ENCODE peak calls at places on chromosomes 5 and 9, in six cellular contexts. E is H1, Y is IMR-90, B is H9, M is neuronal stem cell, W is mesendoderm. J is an unnamed sample.

GRCh38 chr9:88589656-88590055 is 54.7 kb downstream of the NXNL2 start:
- DNase-seq in E (no peak), Y (no peak), B (no peak), M (no peak), W (no peak), J (no peak)

GRCh38 chr9:31519424-31519823 is 865.0 kb upstream of the ACO1 start:
- DNase-seq in E (no peak), Y (no peak), B (no peak), M (no peak), W (no peak), J (no peak)

GRCh38 chr5:14054111-14054854 is 88.9 kb upstream of the TRIO start:
- DNase-seq in E (no peak), Y (peak; percentile 89), B (no peak), M (no peak), W (no peak), J (peak; percentile 73)

GRCh38 chr9:92631452-92632211 is 38.3 kb downstream of the IPPK start:
- DNase-seq in E (no peak), Y (no peak), B (peak; percentile 7), M (no peak), W (no peak), J (no peak)

GRCh38 chr9:112051812-112052211 is 123.3 kb downstream of the SUSD1 start:
- DNase-seq in E (no peak), Y (no peak), B (no peak), M (no peak), W (no peak), J (no peak)

GRCh38 chr5:178433273-178433775 is 156.9 kb downstream of the COL23A1 start:
- DNase-seq in E (peak; percentile 30), Y (no peak), B (no peak), M (no peak), W (no peak), J (no peak)

GRCh38 chr9:127698985-127699670 is 7.7 kb upstream of the CFAP157 start:
- DNase-seq in E (peak; percentile 94), Y (peak; percentile 92), B (peak; percentile 98), M (peak; percentile 91), W (peak; percentile 98), J (peak; percentile 94)

GRCh38 chr5:68845121-68845520 is 248.7 kb upstream of the SLC30A5 start:
- DNase-seq in E (no peak), Y (no peak), B (no peak), M (no peak), W (no peak), J (no peak)

GRCh38 chr5:123105882-123106281 is 16.8 kb downstream of the PRDM6 start:
- DNase-seq in E (no peak), Y (no peak), B (no peak), M (no peak), W (no peak), J (no peak)

GRCh38 chr9:130770679-130771442 is 64.2 kb upstream of the ABL1 start:
- DNase-seq in E (no peak), Y (peak; percentile 82), B (no peak), M (peak; percentile 39), W (peak; percentile 75), J (peak; percentile 85)

GRCh38 chr9:18396102-18396728 is 77.7 kb upstream of the ADAMTSL1 start:
- DNase-seq in E (no peak), Y (peak; percentile 18), B (no peak), M (no peak), W (peak; percentile 32), J (no peak)

GRCh38 chr5:79562351-79563246 is 48.7 kb upstream of the HOMER1 start:
- DNase-seq in E (no peak), Y (peak; percentile 69), B (no peak), M (no peak), W (peak; percentile 45), J (peak; percentile 8)

GRCh38 chr5:141641634-141642278 is 5.0 kb downstream of the RELL2 start:
- DNase-seq in E (no peak), Y (peak; percentile 61), B (no peak), M (no peak), W (peak; percentile 82), J (peak; percentile 64)

GRCh38 chr9:33416996-33417395 is 14.6 kb upstream of the AQP7 start:
- DNase-seq in E (no peak), Y (no peak), B (no peak), M (no peak), W (no peak), J (no peak)

GRCh38 chr9:78234810-78235209 is 1.1 kb upstream of the CEP78 start:
- DNase-seq in E (no peak), Y (peak; percentile 39), B (no peak), M (no peak), W (no peak), J (peak; percentile 8)

GRCh38 chr5:52757527-52757926 is 30.2 kb upstream of the ITGA1 start:
- DNase-seq in E (no peak), Y (no peak), B (no peak), M (no peak), W (no peak), J (no peak)

GRCh38 chr5:178425621-178426068 is 164.5 kb downstream of the COL23A1 start:
- DNase-seq in E (peak; percentile 36), Y (no peak), B (peak; percentile 15), M (no peak), W (no peak), J (no peak)

GRCh38 chr5:106127985-106128384 is 1542.8 kb downstream of the EFNA5 start:
- DNase-seq in E (no peak), Y (no peak), B (no peak), M (no peak), W (no peak), J (no peak)

GRCh38 chr5:106121972-106122605 is 1548.6 kb downstream of the EFNA5 start:
- DNase-seq in E (peak; percentile 78), Y (peak; percentile 4), B (peak; percentile 71), M (no peak), W (peak; percentile 61), J (peak; percentile 18)

DNA sequence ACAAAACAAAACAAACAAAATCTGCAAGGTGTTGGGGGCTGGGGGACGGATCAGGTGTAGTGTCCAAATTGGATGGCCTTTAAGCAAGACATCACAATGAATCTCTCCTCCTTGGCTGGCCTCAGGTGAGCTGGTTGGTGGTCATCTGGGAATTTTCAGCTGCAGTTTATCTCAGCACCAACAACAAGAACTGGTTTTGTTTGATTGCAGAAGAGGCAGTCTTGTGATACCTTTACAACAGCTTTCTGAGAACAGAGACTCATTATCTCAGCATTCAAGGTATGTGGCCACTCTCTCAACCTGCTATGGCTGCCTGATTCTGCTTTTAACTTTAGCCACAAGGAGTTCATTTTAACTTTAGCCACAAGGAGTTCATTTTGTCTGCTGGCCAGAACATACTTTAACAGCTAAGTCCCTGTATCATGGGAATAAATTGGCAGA is 1543.4 kb downstream of the EFNA5 start:
- DNase-seq in E (no peak), Y (peak; percentile 14), B (no peak), M (no peak), W (peak; percentile 80), J (no peak)
- H2BK15ac ChIP-seq in E (no peak overlapping the region), Y (no peak overlapping the region), B (no peak overlapping the region), M (no peak overlapping the region), W (no peak overlapping the region), J (no peak overlapping the region)

DNA sequence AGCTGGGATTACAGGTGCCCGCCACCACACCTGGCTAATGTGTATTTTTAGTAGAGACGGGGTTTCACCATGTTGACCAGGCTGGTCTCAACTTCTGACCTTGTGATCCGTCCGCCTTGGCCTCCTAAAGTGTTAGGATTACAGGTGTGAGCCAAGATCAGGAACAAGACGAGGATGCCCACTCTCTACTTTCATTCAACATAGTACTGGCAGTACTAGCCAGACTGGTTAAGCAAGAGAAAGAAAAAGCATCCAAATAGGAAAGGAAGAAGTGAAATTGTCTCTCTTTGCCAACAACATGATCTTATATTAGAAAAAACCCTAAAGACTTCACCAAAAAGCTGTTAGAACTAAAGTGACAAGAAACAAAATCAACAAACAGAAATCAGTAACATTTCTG is 7.4 kb upstream of the ENDOG start:
- DNase-seq in E (no peak), Y (no peak), B (no peak), M (no peak), W (no peak), J (no peak)
- H2BK15ac ChIP-seq in E (no peak overlapping the region), Y (no peak overlapping the region), B (no peak overlapping the region), M (no peak overlapping the region), W (no peak overlapping the region), J (no peak overlapping the region)

GRCh38 chr9:137271696-137272076 is 5.8 kb upstream of the TOR4A start:
- DNase-seq in E (no peak), Y (no peak), B (no peak), M (no peak), W (no peak), J (no peak)

GRCh38 chr9:137270929-137271695 is 6.4 kb upstream of the TOR4A start:
- DNase-seq in E (no peak), Y (no peak), B (peak; percentile 29), M (no peak), W (no peak), J (no peak)

GRCh38 chr9:137272241-137273094 is 5.1 kb upstream of the TOR4A start:
- DNase-seq in E (no peak), Y (no peak), B (no peak), M (no peak), W (no peak), J (no peak)

GRCh38 chr9:137273616-137274320 is 3.8 kb upstream of the TOR4A start:
- DNase-seq in E (no peak), Y (no peak), B (peak; percentile 28), M (no peak), W (no peak), J (no peak)

DNA sequence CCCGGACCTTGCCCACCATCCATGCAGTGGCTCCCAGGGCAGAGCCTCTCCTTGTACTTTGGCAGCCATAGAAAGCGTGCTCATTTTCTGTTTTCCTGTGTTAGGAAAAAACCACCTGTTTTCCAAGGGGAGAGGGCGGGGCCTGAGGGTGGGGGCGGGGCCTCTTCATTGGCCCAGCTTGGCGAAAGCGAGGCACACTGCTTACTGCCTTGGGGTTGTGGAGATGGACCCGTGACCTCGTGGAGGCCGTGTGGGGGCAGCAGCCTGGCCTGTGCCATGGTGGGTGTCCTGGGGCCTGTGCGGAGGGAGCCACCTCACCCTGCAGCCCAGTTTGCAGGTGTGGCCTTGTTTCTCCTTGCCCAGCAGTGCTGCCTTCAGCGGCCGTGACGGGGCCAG is 4.4 kb upstream of the TOR4A start:
- DNase-seq in E (no peak), Y (no peak), B (peak; percentile 47), M (no peak), W (no peak), J (no peak)
- H2BK15ac ChIP-seq in E (no peak overlapping the region), Y (no peak overlapping the region), B (no peak overlapping the region), M (no peak overlapping the region), W (no peak overlapping the region), J (no peak overlapping the region)

GRCh38 chr9:121449786-121450185 is 49.9 kb downstream of the GGTA1 start:
- DNase-seq in E (no peak), Y (no peak), B (no peak), M (no peak), W (no peak), J (no peak)
- H2BK15ac ChIP-seq in E (no peak overlapping the region), Y (no peak overlapping the region), B (no peak overlapping the region), M (no peak overlapping the region), W (no peak overlapping the region), J (no peak overlapping the region)

GRCh38 chr5:139193928-139194327 is 4.2 kb downstream of the SIL1 start:
- DNase-seq in E (no peak), Y (no peak), B (no peak), M (no peak), W (peak; percentile 45), J (no peak)
- H2BK15ac ChIP-seq in E (no peak overlapping the region), Y (no peak overlapping the region), B (no peak overlapping the region), M (no peak overlapping the region), W (no peak overlapping the region), J (no peak overlapping the region)

GRCh38 chr5:83895860-83896259 is 175.2 kb upstream of the HAPLN1 start:
- DNase-seq in E (no peak), Y (peak; percentile 86), B (no peak), M (no peak), W (no peak), J (no peak)

GRCh38 chr5:83891261-83891660 is 170.6 kb upstream of the HAPLN1 start:
- DNase-seq in E (no peak), Y (peak; percentile 45), B (no peak), M (no peak), W (no peak), J (no peak)
- H2BK15ac ChIP-seq in E (no peak overlapping the region), Y (no peak overlapping the region), B (no peak overlapping the region), M (no peak overlapping the region), W (no peak overlapping the region), J (no peak overlapping the region)

J was measured in mesenchymal stem cell.